ENCODE peak calls at places on chromosomes 1 and 21, in five cellular contexts. U, Z, G, A and O are unnamed samples.

GRCh38 chr1:97806996-97807395 is 113.8 kb downstream of the DPYD start:
- DNase-seq in U (no peak), Z (no peak), G (no peak), A (peak; percentile 26), O (peak; percentile 38)

GRCh38 chr1:47478090-47478489 is 40.2 kb downstream of the FOXD2 start:
- DNase-seq in U (no peak), Z (no peak), G (no peak), A (no peak), O (no peak)

GRCh38 chr1:207049054-207049453 is 2.0 kb downstream of the YOD1 start:
- DNase-seq in U (no peak), Z (no peak), G (no peak), A (no peak), O (no peak)

GRCh38 chr1:117584181-117584580 is 21.7 kb upstream of the TENT5C start:
- DNase-seq in U (no peak), Z (no peak), G (no peak), A (no peak), O (no peak)

GRCh38 chr1:172326171-172326570 is 94.3 kb upstream of the C1orf105 start:
- DNase-seq in U (peak; percentile 32), Z (no peak), G (no peak), A (no peak), O (no peak)

GRCh38 chr1:246043556-246043955 is 463.5 kb downstream of the SMYD3 start:
- DNase-seq in U (no peak), Z (peak; percentile 30), G (no peak), A (peak; percentile 9), O (no peak)

GRCh38 chr21:14889080-14889805 is 175.6 kb downstream of the NRIP1 start:
- DNase-seq in U (no peak), Z (no peak), G (no peak), A (peak; percentile 93), O (no peak)

GRCh38 chr1:66788231-66788939 is 12.7 kb downstream of the INSL5 start:
- DNase-seq in U (no peak), Z (no peak), G (no peak), A (no peak), O (no peak)

GRCh38 chr1:210440081-210440480 is 111.4 kb downstream of the HHAT start:
- DNase-seq in U (no peak), Z (no peak), G (no peak), A (no peak), O (no peak)

DNA sequence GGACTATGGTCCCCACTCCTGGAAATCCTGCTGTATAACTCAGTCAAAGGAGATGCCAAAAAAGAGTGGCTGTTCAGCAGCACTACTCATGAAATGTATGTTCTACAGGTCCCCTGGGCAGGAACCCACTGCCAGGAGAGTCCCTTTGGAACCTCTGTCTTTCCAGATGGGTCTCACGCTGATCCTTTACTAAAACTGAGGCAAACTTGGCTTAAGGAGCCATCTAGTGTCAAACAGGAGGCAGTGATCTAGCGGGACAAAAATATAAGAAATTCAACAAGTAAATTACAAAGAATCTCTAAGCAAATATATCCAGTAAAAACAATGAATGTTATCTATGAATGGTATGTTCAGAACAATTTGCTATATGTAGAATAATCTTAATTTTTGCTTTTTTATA is 80.5 kb upstream of the PRMT6 start:
- DNase-seq in U (no peak), Z (no peak), G (no peak), A (peak; percentile 8), O (no peak)
- TF ChIP-seq CTCF in U (peak; percentile 6), Z (peak; percentile 42), G (peak; percentile 15), A (no peak), O (no peak)

GRCh38 chr1:203326830-203327683 is 21.7 kb downstream of the BTG2 start:
- DNase-seq in U (peak; percentile 77), Z (peak; percentile 97), G (peak; percentile 97), A (peak; percentile 86), O (no peak)

GRCh38 chr1:203325004-203325417 is 19.7 kb downstream of the BTG2 start:
- DNase-seq in U (no peak), Z (peak; percentile 85), G (peak; percentile 83), A (no peak), O (no peak)

GRCh38 chr1:203324103-203325003 is 19.0 kb downstream of the BTG2 start:
- DNase-seq in U (no peak), Z (peak; percentile 50), G (no peak), A (no peak), O (no peak)

GRCh38 chr1:203323587-203323986 is 18.3 kb downstream of the BTG2 start:
- DNase-seq in U (no peak), Z (no peak), G (no peak), A (no peak), O (no peak)

GRCh38 chr1:203325418-203326091 is 20.2 kb downstream of the BTG2 start:
- DNase-seq in U (no peak), Z (peak; percentile 84), G (peak; percentile 75), A (no peak), O (no peak)
- H3K4me3 ChIP-seq in U (no peak overlapping the region), Z (peak overlapping the region; percentile 1), G (peak overlapping the region; percentile 43), A (no peak overlapping the region), O (no peak overlapping the region)

GRCh38 chr1:26959722-26960624 is at the start of gene KDF1:
- DNase-seq in U (no peak), Z (peak; percentile 69), G (peak; percentile 33), A (no peak), O (no peak)
- TF ChIP-seq CTCF in U (no peak), Z (peak; percentile 48), G (peak; percentile 5), A (no peak), O (no peak)

GRCh38 chr1:203006948-203007871 is at the start of gene TMEM183A:
- DNase-seq in U (peak; percentile 97), Z (peak; percentile 99), G (peak; percentile 93), A (peak; percentile 98), O (peak; percentile 96)

GRCh38 chr1:203011582-203011981 is 4.4 kb downstream of the TMEM183A start:
- DNase-seq in U (no peak), Z (no peak), G (no peak), A (no peak), O (no peak)

DNA sequence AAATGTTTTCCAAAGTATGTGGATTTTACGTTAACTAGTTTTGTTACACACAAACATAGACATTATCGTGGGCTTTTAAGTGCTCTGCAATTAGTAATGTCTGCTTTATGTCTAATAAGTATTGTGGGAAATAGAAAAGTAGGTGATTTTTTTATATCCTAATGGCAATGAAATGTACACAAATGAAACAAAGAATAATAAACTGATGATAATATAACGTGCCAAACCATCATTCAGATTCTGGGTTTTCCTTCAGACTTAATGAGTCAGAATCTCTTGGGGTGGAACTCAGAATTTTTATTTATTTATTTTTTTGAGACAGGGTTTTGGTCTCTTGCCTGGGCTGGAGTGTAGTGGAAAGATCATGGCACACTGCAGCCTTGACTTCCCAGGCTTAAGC is 2.0 kb downstream of the TMEM183A start:
- DNase-seq in U (no peak), Z (no peak), G (no peak), A (no peak), O (no peak)
- H3K4me3 ChIP-seq in U (no peak overlapping the region), Z (peak overlapping the region; percentile 70), G (no peak overlapping the region), A (no peak overlapping the region), O (no peak overlapping the region)

GRCh38 chr1:104878203-104878911 is 1128.7 kb downstream of the AMY1C start:
- DNase-seq in U (no peak), Z (peak; percentile 44), G (no peak), A (no peak), O (no peak)
- TF ChIP-seq CTCF in U (no peak), Z (peak; percentile 47), G (peak; percentile 32), A (no peak), O (no peak)

DNA sequence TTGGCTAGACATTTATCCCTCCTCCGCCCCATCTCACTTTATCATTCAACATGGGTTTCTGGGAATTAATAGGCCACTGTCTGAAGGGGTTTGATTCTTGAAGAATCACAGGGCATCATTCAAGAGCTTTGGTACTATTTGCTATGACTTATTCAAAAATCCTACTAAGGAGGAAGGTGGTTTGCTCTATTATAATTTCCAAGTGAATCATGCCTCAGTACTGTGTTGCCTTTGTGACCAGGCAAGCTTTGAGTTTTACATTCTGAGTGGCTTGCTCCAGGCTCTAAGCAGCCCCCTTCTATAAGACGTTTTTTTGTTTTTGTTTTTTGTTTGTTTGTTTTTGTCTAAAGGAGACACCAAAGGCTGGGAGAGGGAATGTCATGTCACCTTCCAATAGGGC is 2.6 kb downstream of the C1orf21 start:
- DNase-seq in U (no peak), Z (no peak), G (no peak), A (no peak), O (no peak)
- H3K4me3 ChIP-seq in U (no peak overlapping the region), Z (peak overlapping the region; percentile 84), G (no peak overlapping the region), A (no peak overlapping the region), O (no peak overlapping the region)